ENCODE peak calls at places on chromosomes 5 and 9, in four cellular contexts. F is GM12865, D is WTC11, J is H9. R is an unnamed sample.

GRCh38 chr5:33772276-33772990 is 119.4 kb downstream of the ADAMTS12 start:
- DNase-seq in F (no peak), D (no peak), J (no peak), R (no peak)

GRCh38 chr5:53037141-53037859 is 48.1 kb downstream of the ITGA2 start:
- DNase-seq in F (no peak), D (no peak), J (no peak), R (no peak)

GRCh38 chr5:61675015-61675692 is 343.1 kb downstream of the ZSWIM6 start:
- DNase-seq in F (no peak), D (no peak), J (peak; percentile 44), R (no peak)

GRCh38 chr5:87576867-87577266 is 164.1 kb upstream of the CCNH start:
- DNase-seq in F (no peak), D (no peak), J (no peak), R (no peak)

GRCh38 chr5:180313677-180314076 is 21.8 kb upstream of the MAPK9 start:
- DNase-seq in F (no peak), D (peak; percentile 69), J (no peak), R (peak; percentile 58)

GRCh38 chr5:60835554-60835953 is 8.5 kb downstream of the ELOVL7 start:
- DNase-seq in F (no peak), D (no peak), J (no peak), R (no peak)

GRCh38 chr9:93436655-93437407 is 14.7 kb upstream of the FAM120A start:
- DNase-seq in F (no peak), D (no peak), J (peak; percentile 47), R (no peak)

GRCh38 chr5:134063421-134063820 is 51.1 kb upstream of the TCF7 start:
- DNase-seq in F (no peak), D (no peak), J (no peak), R (peak; percentile 52)

GRCh38 chr5:10801931-10802674 is 41.1 kb upstream of the DAP start:
- DNase-seq in F (no peak), D (peak; percentile 19), J (no peak), R (no peak)

GRCh38 chr5:17157916-17158529 is 59.4 kb upstream of the BASP1 start:
- DNase-seq in F (no peak), D (no peak), J (no peak), R (no peak)

GRCh38 chr9:120873512-120873911 is 3.5 kb downstream of the PHF19 start:
- DNase-seq in F (no peak), D (peak; percentile 89), J (peak; percentile 99), R (no peak)

GRCh38 chr5:125720745-125721144 is 702.5 kb upstream of the GRAMD2B start:
- DNase-seq in F (no peak), D (no peak), J (no peak), R (no peak)

GRCh38 chr9:108053555-108054061 is 564.0 kb upstream of the KLF4 start:
- DNase-seq in F (no peak), D (no peak), J (no peak), R (peak; percentile 18)

GRCh38 chr9:105341784-105342183 is 97.3 kb downstream of the SLC44A1 start:
- DNase-seq in F (peak; percentile 42), D (no peak), J (no peak), R (no peak)

GRCh38 chr5:170783498-170784247 is at the start of gene GABRP:
- DNase-seq in F (no peak), D (no peak), J (no peak), R (no peak)

GRCh38 chr5:169084775-169085566 is 216.0 kb downstream of the SLIT3 start:
- DNase-seq in F (no peak), D (no peak), J (no peak), R (no peak)

GRCh38 chr5:67163231-67163756 is 33.3 kb downstream of the CD180 start:
- DNase-seq in F (no peak), D (peak; percentile 31), J (peak; percentile 70), R (no peak)

GRCh38 chr5:64149268-64149667 is 16.4 kb upstream of the RNF180 start:
- DNase-seq in F (no peak), D (no peak), J (no peak), R (no peak)

GRCh38 chr9:116883676-116884075 is 196.6 kb downstream of the TRIM32 start:
- DNase-seq in F (no peak), D (no peak), J (no peak), R (no peak)

GRCh38 chr9:93598647-93599241 is 22.4 kb downstream of the PHF2 start:
- DNase-seq in F (no peak), D (peak; percentile 9), J (no peak), R (no peak)

GRCh38 chr5:44974813-44975212 is 166.1 kb downstream of the MRPS30 start:
- DNase-seq in F (no peak), D (no peak), J (no peak), R (no peak)

GRCh38 chr5:5374034-5374715 is 48.3 kb upstream of the ICE1 start:
- DNase-seq in F (no peak), D (no peak), J (no peak), R (no peak)

GRCh38 chr5:59766394-59766793 is 127.1 kb downstream of the PDE4D start:
- DNase-seq in F (no peak), D (no peak), J (no peak), R (no peak)

GRCh38 chr5:75054110-75054930 is 2.0 kb upstream of the GCNT4 start:
- DNase-seq in F (no peak), D (peak; percentile 69), J (peak; percentile 83), R (peak; percentile 51)

DNA sequence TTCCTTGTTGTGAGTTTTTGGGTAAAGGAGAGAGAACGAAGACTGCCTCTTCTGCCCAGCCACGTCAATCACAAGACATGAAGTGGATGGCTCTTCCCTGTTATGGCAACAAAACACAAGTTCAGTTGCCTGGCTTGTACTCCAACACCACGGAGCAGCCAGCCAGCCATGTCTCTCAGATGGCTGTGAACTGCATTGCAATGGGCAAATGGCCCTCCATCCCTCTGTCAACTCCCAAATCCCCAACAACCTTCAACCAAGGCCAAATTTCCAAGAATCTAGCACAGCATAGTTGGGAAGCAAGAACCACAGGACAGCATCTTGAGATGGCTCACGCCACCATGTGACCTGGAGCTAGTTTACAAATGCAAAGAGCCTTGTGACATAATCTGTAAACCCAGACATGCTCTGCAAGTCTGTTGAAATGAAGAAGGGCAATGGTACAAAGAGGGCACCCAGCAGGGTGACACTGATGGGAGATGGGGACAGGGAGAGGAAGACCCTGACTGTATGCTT is 53.9 kb downstream of the ZNF366 start:
- DNase-seq in F (no peak), D (no peak), J (no peak), R (no peak)
- TF ChIP-seq CTCF in F (no peak), D (no peak), J (no peak), R (no peak)

GRCh38 chr5:103849934-103850333 is 287.3 kb upstream of the NUDT12 start:
- DNase-seq in F (peak; percentile 59), D (no peak), J (no peak), R (no peak)
- TF ChIP-seq CTCF in F (no peak), D (no peak), J (no peak), R (no peak)

DNA sequence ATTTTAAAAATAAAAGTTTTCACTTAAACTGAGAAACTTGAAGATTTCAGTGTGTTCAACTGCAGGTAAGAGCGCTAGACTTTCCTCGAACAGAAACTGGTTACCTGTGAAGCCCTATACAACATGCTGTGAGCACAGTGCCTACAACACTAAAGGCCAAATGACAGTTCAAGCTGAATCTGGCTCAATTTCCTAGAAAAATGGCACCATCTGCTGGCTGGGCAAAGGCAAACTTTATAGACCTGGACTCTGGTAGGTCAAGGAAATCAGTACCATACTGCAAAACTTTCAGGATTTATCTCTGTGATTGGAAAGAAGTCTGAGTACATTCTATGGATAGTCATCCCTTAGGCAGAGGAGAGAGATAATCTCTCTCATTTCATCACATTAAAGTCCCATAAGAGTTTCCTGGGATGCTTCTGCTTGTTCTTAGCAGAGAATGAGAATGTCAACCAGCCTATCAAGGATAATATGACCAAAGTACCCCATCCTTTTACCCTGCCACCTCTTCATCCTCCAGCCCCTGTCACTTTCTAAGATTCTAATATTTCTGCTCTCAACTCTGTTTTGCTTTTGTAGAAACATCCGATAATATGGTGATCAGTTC is 31.8 kb upstream of the FOXB2 start:
- DNase-seq in F (peak; percentile 49), D (peak; percentile 47), J (peak; percentile 73), R (peak; percentile 33)
- TF ChIP-seq CTCF in F (peak; percentile 39), D (peak; percentile 20), J (peak; percentile 78), R (no peak)

GRCh38 chr5:147510885-147511284 is 1.0 kb upstream of the DPYSL3 start:
- DNase-seq in F (no peak), D (no peak), J (no peak), R (no peak)

GRCh38 chr5:147508711-147509040 is 1.2 kb downstream of the DPYSL3 start:
- DNase-seq in F (no peak), D (no peak), J (no peak), R (no peak)

GRCh38 chr5:147507480-147508126 is 2.3 kb downstream of the DPYSL3 start:
- DNase-seq in F (no peak), D (no peak), J (no peak), R (no peak)

GRCh38 chr5:147509041-147509709 is 693 bp downstream of the DPYSL3 start:
- DNase-seq in F (no peak), D (peak; percentile 43), J (peak; percentile 53), R (peak; percentile 45)

DNA sequence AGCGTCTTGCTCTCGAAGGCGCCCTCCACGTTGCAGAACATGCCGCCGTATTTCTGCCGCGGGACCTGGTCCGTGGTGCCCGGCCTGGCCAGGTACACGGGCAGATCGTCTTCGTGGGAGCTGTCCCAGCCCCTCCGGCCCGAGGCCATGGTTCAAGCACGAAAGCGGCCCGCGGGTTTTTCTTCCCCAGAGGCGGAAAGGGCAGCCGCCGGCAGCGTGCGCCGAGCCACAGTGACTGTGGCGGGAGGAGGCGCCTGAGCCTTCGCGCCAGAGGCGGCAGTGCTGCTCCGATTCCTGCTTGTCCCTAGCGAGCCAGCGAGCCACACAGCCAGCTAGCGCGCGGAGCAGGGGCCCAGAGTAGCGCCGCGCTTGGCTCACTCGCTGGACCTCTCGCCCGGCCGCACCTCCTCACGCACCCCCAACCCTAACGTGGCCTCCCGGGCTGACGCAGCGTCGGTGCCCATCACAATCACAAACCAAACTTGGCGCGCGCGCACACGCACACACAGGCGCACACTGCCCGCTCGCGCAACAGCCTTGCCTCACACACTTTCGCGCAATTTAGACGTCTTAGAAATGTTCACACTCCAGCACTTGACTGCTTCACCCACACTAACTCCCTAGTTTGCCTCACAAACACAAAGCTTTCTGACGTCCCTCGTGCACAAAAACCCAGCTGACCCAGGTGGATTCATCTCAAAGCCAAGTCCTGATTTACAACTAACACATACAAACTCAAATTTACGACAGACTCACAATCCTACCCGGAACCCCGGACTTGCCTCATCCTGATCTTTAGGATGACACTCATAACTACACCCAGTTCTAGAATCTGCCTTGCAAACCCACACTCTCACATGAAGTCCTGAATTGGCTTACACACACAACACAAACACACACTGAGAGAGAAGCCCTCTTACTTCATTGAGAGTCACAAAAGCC is at the start of gene DPYSL3:
- DNase-seq in F (no peak), D (peak; percentile 85), J (peak; percentile 80), R (peak; percentile 84)
- TF ChIP-seq CTCF in F (no peak), D (no peak), J (peak; percentile 55), R (no peak)

GRCh38 chr5:128491291-128491690 is 46.8 kb downstream of the FBN2 start:
- DNase-seq in F (peak; percentile 19), D (no peak), J (no peak), R (no peak)

GRCh38 chr5:128493657-128494329 is 44.3 kb downstream of the FBN2 start:
- DNase-seq in F (no peak), D (no peak), J (no peak), R (no peak)

GRCh38 chr5:128498844-128499455 is 39.1 kb downstream of the FBN2 start:
- DNase-seq in F (peak; percentile 58), D (no peak), J (no peak), R (no peak)

DNA sequence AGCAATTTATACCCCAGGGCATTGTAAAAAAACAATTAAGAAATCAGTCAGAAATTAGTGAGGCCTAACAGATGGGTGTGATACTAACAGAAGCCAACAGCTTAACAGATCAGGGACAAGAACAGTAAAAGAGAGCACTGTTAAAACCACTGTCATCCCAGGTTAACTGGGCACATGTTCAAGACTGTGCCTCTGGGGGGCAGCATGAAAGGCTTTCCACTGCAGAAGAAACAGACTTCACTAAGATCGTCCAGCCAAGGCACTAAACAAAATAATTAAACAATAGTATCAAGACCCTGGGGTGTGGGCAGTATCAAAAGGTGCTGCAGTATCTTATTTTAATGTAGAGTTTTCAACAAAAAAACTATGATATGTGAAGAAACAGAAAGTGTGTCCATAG is 43.5 kb downstream of the FBN2 start:
- DNase-seq in F (peak; percentile 19), D (peak; percentile 23), J (peak; percentile 40), R (no peak)
- TF ChIP-seq CTCF in F (peak; percentile 9), D (no peak), J (peak; percentile 65), R (no peak)

R was measured in glutamatergic neuron.